ENCODE peak calls at places on chromosome 10, in seven cellular contexts. X is neuronal stem cell; V is stimulated activated CD4-positive, alpha-beta T cell treated with anti-CD3 and anti-CD28 coated beads, Interleukin-12 subunit alpha, Interleukin-12 subunit beta, amount 100 ng/mL, for 24 hours; J is SIG-M5; F is NCI-H1105; R is skeletal muscle cell; U is T-helper 1 cell. I is an unnamed sample.

GRCh38 chr10:29858352-29859267 is 200.8 kb downstream of the JCAD start:
- DNase-seq in X (peak; percentile 46), V (no peak), J (no peak), F (no peak), R (no peak), U (no peak), I (no peak)

GRCh38 chr10:176677-177076 is 41.4 kb downstream of the ZMYND11 start:
- DNase-seq in X (no peak), V (no peak), J (no peak), F (no peak), R (no peak), U (no peak), I (no peak)

GRCh38 chr10:112215342-112215774 is 31.8 kb upstream of the GPAM start:
- DNase-seq in X (no peak), V (no peak), J (no peak), F (no peak), R (no peak), U (no peak), I (no peak)

GRCh38 chr10:124653811-124654651 is 90.1 kb downstream of the FAM53B start:
- DNase-seq in X (no peak), V (no peak), J (no peak), F (peak; percentile 53), R (no peak), U (no peak), I (no peak)

GRCh38 chr10:78664929-78665525 is 403.7 kb upstream of the ZMIZ1 start:
- DNase-seq in X (no peak), V (no peak), J (no peak), F (no peak), R (no peak), U (no peak), I (peak; percentile 63)

GRCh38 chr10:108014145-108014901 is 849.8 kb upstream of the SORCS1 start:
- DNase-seq in X (no peak), V (no peak), J (no peak), F (no peak), R (no peak), U (no peak), I (no peak)

GRCh38 chr10:63064706-63065105 is 68.4 kb upstream of the NRBF2 start:
- DNase-seq in X (no peak), V (no peak), J (no peak), F (no peak), R (no peak), U (no peak), I (no peak)

GRCh38 chr10:79298403-79299244 is 48.6 kb upstream of the PPIF start:
- DNase-seq in X (no peak), V (peak; percentile 63), J (no peak), F (no peak), R (peak; percentile 91), U (no peak), I (peak; percentile 75)

GRCh38 chr10:102202386-102202785 is 23.7 kb upstream of the ELOVL3 start:
- DNase-seq in X (no peak), V (no peak), J (no peak), F (no peak), R (no peak), U (no peak), I (no peak)

GRCh38 chr10:103276941-103277712 is at the start of gene INA:
- DNase-seq in X (peak; percentile 75), V (peak; percentile 17), J (no peak), F (peak; percentile 60), R (no peak), U (no peak), I (no peak)

GRCh38 chr10:23088609-23089008 is 6.8 kb upstream of the MSRB2 start:
- DNase-seq in X (no peak), V (no peak), J (no peak), F (no peak), R (no peak), U (no peak), I (no peak)

GRCh38 chr10:14923972-14924371 is 29.9 kb downstream of the DCLRE1C start:
- DNase-seq in X (no peak), V (no peak), J (no peak), F (no peak), R (no peak), U (no peak), I (no peak)

GRCh38 chr10:131905603-131906268 is 4.9 kb downstream of the PPP2R2D start:
- DNase-seq in X (no peak), V (no peak), J (no peak), F (no peak), R (no peak), U (no peak), I (no peak)

I was measured in K562.